ENCODE peak calls at places on chromosomes 13 and 19, in six cellular contexts. R is heart left ventricle, I is body of pancreas, V is tibial nerve, H is GM10248, G is heart right ventricle. W is an unnamed sample.

GRCh38 chr19:46508206-46508605 is 12.5 kb upstream of the PNMA8B start:
- DNase-seq in R (no peak), I (no peak), V (no peak), H (no peak), G (no peak), W (no peak)

GRCh38 chr19:30224689-30225606 is 147.2 kb upstream of the ZNF536 start:
- DNase-seq in R (no peak), I (no peak), V (no peak), H (no peak), G (no peak), W (no peak)

GRCh38 chr13:101626925-101627555 is 174.6 kb downstream of the ITGBL1 start:
- DNase-seq in R (no peak), I (no peak), V (no peak), H (peak), G (no peak), W (no peak)

GRCh38 chr19:52669586-52669985 is 31.4 kb upstream of the ZNF83 start:
- DNase-seq in R (no peak), I (no peak), V (no peak), H (no peak), G (no peak), W (no peak)

GRCh38 chr13:101916108-101916757 is 463.8 kb downstream of the ITGBL1 start:
- DNase-seq in R (peak), I (no peak), V (no peak), H (peak), G (no peak), W (no peak)

GRCh38 chr13:29850213-29850898 is at the start of gene UBL3:
- DNase-seq in R (peak), I (peak), V (peak), H (peak), G (peak), W (peak)

GRCh38 chr13:93108111-93108581 is 118.5 kb upstream of the GPC6 start:
- DNase-seq in R (no peak), I (no peak), V (no peak), H (no peak), G (no peak), W (no peak)

GRCh38 chr19:53977429-53977990 is 13.9 kb upstream of the CACNG6 start:
- DNase-seq in R (peak), I (peak), V (peak), H (peak), G (peak), W (peak)

GRCh38 chr19:9808855-9809646 is 9.8 kb downstream of the FBXL12 start:
- DNase-seq in R (no peak), I (no peak), V (no peak), H (no peak), G (no peak), W (no peak)

GRCh38 chr19:18366027-18366435 is 19.9 kb upstream of the GDF15 start:
- DNase-seq in R (no peak), I (no peak), V (no peak), H (no peak), G (no peak), W (peak)

GRCh38 chr13:95627590-95627989 is 16.9 kb downstream of the DZIP1 start:
- DNase-seq in R (no peak), I (no peak), V (no peak), H (no peak), G (no peak), W (no peak)

GRCh38 chr13:32642316-32642715 is 56.1 kb downstream of the PDS5B start:
- DNase-seq in R (no peak), I (no peak), V (no peak), H (no peak), G (no peak), W (no peak)

GRCh38 chr13:113245858-113246791 is 36.7 kb downstream of the CUL4A start:
- DNase-seq in R (no peak), I (no peak), V (no peak), H (no peak), G (no peak), W (no peak)

GRCh38 chr13:99382428-99383133 is 75.4 kb upstream of the GPR183 start:
- DNase-seq in R (no peak), I (no peak), V (no peak), H (no peak), G (no peak), W (no peak)

GRCh38 chr19:48671456-48671995 is 1.3 kb downstream of the NTN5 start:
- DNase-seq in R (no peak), I (no peak), V (no peak), H (no peak), G (no peak), W (no peak)

GRCh38 chr13:111034811-111035210 is 80.3 kb upstream of the ARHGEF7 start:
- DNase-seq in R (no peak), I (no peak), V (no peak), H (no peak), G (no peak), W (no peak)

GRCh38 chr13:111122056-111122455 is 6.9 kb downstream of the ARHGEF7 start:
- DNase-seq in R (no peak), I (no peak), V (no peak), H (no peak), G (no peak), W (no peak)

GRCh38 chr19:17775245-17775927 is 19.6 kb upstream of the B3GNT3 start:
- DNase-seq in R (no peak), I (peak), V (peak), H (no peak), G (no peak), W (no peak)

GRCh38 chr19:31066385-31066784 is 282.9 kb downstream of the TSHZ3 start:
- DNase-seq in R (no peak), I (no peak), V (peak), H (no peak), G (no peak), W (no peak)

DNA sequence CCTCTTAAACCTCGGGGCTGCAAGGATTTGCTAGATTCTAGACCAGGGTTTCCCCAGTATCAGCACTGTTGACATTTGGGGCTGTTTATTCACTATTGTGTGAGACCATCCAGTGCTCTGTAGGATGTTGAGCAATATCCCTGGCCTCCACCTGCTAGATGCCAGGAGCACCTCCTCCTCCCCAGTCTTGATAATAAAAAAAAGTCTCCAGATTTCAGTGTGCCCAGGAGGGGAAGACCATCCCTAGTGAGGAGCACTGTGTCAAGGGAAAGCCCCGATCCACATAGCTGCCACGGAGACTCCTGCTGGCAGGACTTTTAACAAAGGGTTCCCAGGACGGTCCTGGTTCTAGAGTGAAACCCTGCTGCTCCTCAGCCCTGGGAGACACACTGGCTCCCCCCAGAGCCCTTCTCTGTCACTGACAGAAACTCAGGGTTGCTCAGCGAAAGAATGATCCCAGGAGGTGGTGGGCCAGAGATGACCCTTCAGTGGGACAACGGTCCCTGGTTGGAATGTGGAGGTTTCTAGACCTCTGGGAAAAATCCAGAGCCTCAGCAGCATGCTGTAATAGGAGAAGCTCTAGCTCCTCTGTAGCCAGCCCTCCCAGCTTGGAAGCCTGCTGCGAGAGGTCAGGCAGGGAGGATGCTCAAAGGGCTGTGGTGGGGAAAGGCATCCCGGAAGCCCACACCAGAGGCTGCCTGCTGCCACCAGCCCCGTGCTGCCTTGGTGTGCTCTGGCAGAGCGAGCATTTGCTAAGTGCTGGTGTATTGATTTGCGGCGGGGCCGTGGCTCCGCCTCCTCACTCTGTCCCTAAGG is 20.3 kb downstream of the LYL1 start:
- DNase-seq in R (no peak), I (no peak), V (peak), H (no peak), G (no peak), W (no peak)
- TF ChIP-seq CTCF in R (peak), I (peak), V (peak), H (peak), G (peak), W (no peak)

DNA sequence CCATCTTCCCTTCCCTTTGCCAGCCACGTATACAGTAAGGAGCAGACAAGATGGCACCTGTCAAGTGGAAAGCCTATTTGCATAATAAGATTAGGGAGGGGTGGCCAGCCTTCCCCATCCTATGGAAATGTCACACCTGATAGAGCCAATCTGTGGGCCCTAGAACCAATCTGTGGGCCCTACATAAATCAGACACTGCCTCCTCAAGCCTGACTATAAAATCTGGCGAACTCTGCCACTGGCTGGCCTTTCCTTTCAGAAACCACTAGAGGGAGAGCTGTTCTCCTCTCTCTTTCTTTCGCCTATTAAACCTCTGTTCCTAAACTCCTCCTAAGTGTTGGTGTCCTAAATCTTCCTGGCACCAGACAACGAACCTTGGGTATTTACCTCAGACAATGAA is 231.5 kb upstream of the KLHL1 start:
- DNase-seq in R (no peak), I (peak), V (no peak), H (no peak), G (no peak), W (no peak)
- TF ChIP-seq CTCF in R (no peak), I (peak), V (peak), H (peak), G (no peak), W (no peak)

GRCh38 chr13:77891486-77891885 is 27.1 kb downstream of the EDNRB start:
- DNase-seq in R (no peak), I (no peak), V (no peak), H (no peak), G (no peak), W (no peak)

GRCh38 chr13:77894743-77895142 is 23.9 kb downstream of the EDNRB start:
- DNase-seq in R (peak), I (no peak), V (no peak), H (no peak), G (no peak), W (no peak)

GRCh38 chr13:77893066-77893465 is 25.6 kb downstream of the EDNRB start:
- DNase-seq in R (no peak), I (no peak), V (no peak), H (no peak), G (no peak), W (no peak)

GRCh38 chr13:77892491-77892890 is 26.1 kb downstream of the EDNRB start:
- DNase-seq in R (no peak), I (no peak), V (no peak), H (no peak), G (no peak), W (no peak)

GRCh38 chr13:77891041-77891440 is 27.6 kb downstream of the EDNRB start:
- DNase-seq in R (no peak), I (no peak), V (no peak), H (no peak), G (no peak), W (no peak)
- TF ChIP-seq CTCF in R (no peak), I (no peak), V (no peak), H (no peak), G (no peak), W (no peak)

GRCh38 chr13:75760182-75760981 is 124.3 kb downstream of the LMO7 start:
- DNase-seq in R (peak), I (peak), V (no peak), H (no peak), G (peak), W (no peak)
- TF ChIP-seq CTCF in R (peak), I (peak), V (no peak), H (no peak), G (no peak), W (no peak)

GRCh38 chr19:23314505-23315241 is 64.5 kb upstream of the ZNF724 start:
- DNase-seq in R (no peak), I (no peak), V (no peak), H (no peak), G (no peak), W (no peak)
- TF ChIP-seq CTCF in R (no peak), I (no peak), V (no peak), H (no peak), G (no peak), W (no peak)

DNA sequence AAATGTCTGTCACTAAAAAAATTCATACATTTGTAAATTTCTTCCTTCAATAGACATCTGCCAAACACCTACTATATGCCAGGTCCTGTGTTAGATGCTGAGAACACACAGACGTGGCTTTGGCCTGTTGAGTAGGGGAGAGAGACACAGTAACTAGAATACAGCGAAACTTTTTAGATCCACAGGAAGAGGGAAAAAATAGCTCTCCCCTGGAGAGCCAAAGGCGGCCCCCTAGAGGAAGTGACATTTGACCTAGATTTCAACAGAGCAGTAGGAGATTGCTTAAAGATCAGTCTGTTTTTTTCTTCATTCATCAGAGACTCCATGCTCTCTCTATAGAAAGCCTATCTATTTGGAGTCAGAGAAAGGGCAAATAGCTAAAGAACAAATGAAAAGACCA is 11.3 kb downstream of the LCP1 start:
- DNase-seq in R (no peak), I (no peak), V (no peak), H (no peak), G (no peak), W (no peak)
- TF ChIP-seq CTCF in R (no peak), I (no peak), V (no peak), H (no peak), G (no peak), W (no peak)

GRCh38 chr13:27621116-27621365 is 651 bp upstream of the POLR1D start:
- DNase-seq in R (no peak), I (no peak), V (no peak), H (no peak), G (no peak), W (no peak)

GRCh38 chr13:27622881-27623280 is 1.2 kb downstream of the POLR1D start:
- DNase-seq in R (no peak), I (no peak), V (no peak), H (no peak), G (no peak), W (no peak)

GRCh38 chr13:27621366-27622101 is at the start of gene POLR1D:
- DNase-seq in R (peak), I (peak), V (peak), H (peak), G (peak), W (peak)

GRCh38 chr13:27620377-27621115 is at the start of gene LNX2:
- DNase-seq in R (peak), I (peak), V (peak), H (peak), G (peak), W (peak)

GRCh38 chr13:27622102-27622820 is 569 bp downstream of the POLR1D start:
- DNase-seq in R (no peak), I (no peak), V (peak), H (no peak), G (no peak), W (no peak)
- TF ChIP-seq CTCF in R (no peak), I (peak), V (no peak), H (no peak), G (no peak), W (no peak)